ENCODE peak calls at places on chromosomes 11 and 22, in eight cellular contexts. One of them, this sample, is unnamed.

GRCh38 chr22:49683032-49683431 is 144.6 kb downstream of the BRD1 start:
- DNase-seq in spleen: no peak
- DNase-seq in body of pancreas: no peak
- DNase-seq in esophagus squamous epithelium: no peak
- DNase-seq in tibial nerve: no peak
- DNase-seq in GM12878: no peak
- DNase-seq in stomach: no peak
- DNase-seq in sigmoid colon: no peak
- DNase-seq in this sample: no peak

GRCh38 chr11:8604078-8604723 is 10.2 kb upstream of the STK33 start:
- DNase-seq in spleen: no peak
- DNase-seq in body of pancreas: peak; percentile 69
- DNase-seq in esophagus squamous epithelium: no peak
- DNase-seq in tibial nerve: no peak
- DNase-seq in GM12878: no peak
- DNase-seq in stomach: peak; percentile 58
- DNase-seq in sigmoid colon: peak; percentile 84
- DNase-seq in this sample: peak; percentile 67

GRCh38 chr22:19870153-19871022 is 15.7 kb upstream of the GNB1L start:
- DNase-seq in spleen: peak; percentile 69
- DNase-seq in body of pancreas: peak; percentile 15
- DNase-seq in esophagus squamous epithelium: no peak
- DNase-seq in tibial nerve: peak; percentile 8
- DNase-seq in GM12878: no peak
- DNase-seq in stomach: no peak
- DNase-seq in sigmoid colon: peak; percentile 55
- DNase-seq in this sample: no peak

GRCh38 chr11:110279881-110280280 is 16.5 kb downstream of the RDX start:
- DNase-seq in spleen: no peak
- DNase-seq in body of pancreas: no peak
- DNase-seq in esophagus squamous epithelium: no peak
- DNase-seq in tibial nerve: no peak
- DNase-seq in GM12878: no peak
- DNase-seq in stomach: no peak
- DNase-seq in sigmoid colon: no peak
- DNase-seq in this sample: no peak

GRCh38 chr11:47523491-47524199 is 29.3 kb downstream of the CELF1 start:
- DNase-seq in spleen: no peak
- DNase-seq in body of pancreas: peak; percentile 25
- DNase-seq in esophagus squamous epithelium: no peak
- DNase-seq in tibial nerve: peak; percentile 24
- DNase-seq in GM12878: no peak
- DNase-seq in stomach: no peak
- DNase-seq in sigmoid colon: no peak
- DNase-seq in this sample: no peak

GRCh38 chr11:71336176-71336995 is 84.0 kb upstream of the SHANK2 start:
- DNase-seq in spleen: peak; percentile 46
- DNase-seq in body of pancreas: no peak
- DNase-seq in esophagus squamous epithelium: no peak
- DNase-seq in tibial nerve: no peak
- DNase-seq in GM12878: no peak
- DNase-seq in stomach: peak; percentile 19
- DNase-seq in sigmoid colon: no peak
- DNase-seq in this sample: no peak

GRCh38 chr11:35304393-35304790 is 115.0 kb downstream of the SLC1A2 start:
- DNase-seq in spleen: no peak
- DNase-seq in body of pancreas: no peak
- DNase-seq in esophagus squamous epithelium: no peak
- DNase-seq in tibial nerve: no peak
- DNase-seq in GM12878: no peak
- DNase-seq in stomach: no peak
- DNase-seq in sigmoid colon: no peak
- DNase-seq in this sample: no peak

GRCh38 chr11:125464266-125464662 is 31.8 kb downstream of the FEZ1 start:
- DNase-seq in spleen: no peak
- DNase-seq in body of pancreas: no peak
- DNase-seq in esophagus squamous epithelium: no peak
- DNase-seq in tibial nerve: no peak
- DNase-seq in GM12878: no peak
- DNase-seq in stomach: no peak
- DNase-seq in sigmoid colon: no peak
- DNase-seq in this sample: no peak

GRCh38 chr22:44580756-44581435 is 82.9 kb upstream of the RTL6 start:
- DNase-seq in spleen: peak; percentile 39
- DNase-seq in body of pancreas: peak; percentile 2
- DNase-seq in esophagus squamous epithelium: no peak
- DNase-seq in tibial nerve: no peak
- DNase-seq in GM12878: no peak
- DNase-seq in stomach: no peak
- DNase-seq in sigmoid colon: peak; percentile 27
- DNase-seq in this sample: no peak

GRCh38 chr11:118792642-118793124 is 1.7 kb upstream of the DDX6 start:
- DNase-seq in spleen: peak; percentile 84
- DNase-seq in body of pancreas: peak; percentile 84
- DNase-seq in esophagus squamous epithelium: peak; percentile 37
- DNase-seq in tibial nerve: peak; percentile 22
- DNase-seq in GM12878: peak; percentile 91
- DNase-seq in stomach: peak; percentile 68
- DNase-seq in sigmoid colon: peak; percentile 91
- DNase-seq in this sample: peak; percentile 85

GRCh38 chr11:122711831-122712378 is 56.4 kb downstream of the UBASH3B start:
- DNase-seq in spleen: no peak
- DNase-seq in body of pancreas: no peak
- DNase-seq in esophagus squamous epithelium: no peak
- DNase-seq in tibial nerve: no peak
- DNase-seq in GM12878: no peak
- DNase-seq in stomach: no peak
- DNase-seq in sigmoid colon: peak; percentile 46
- DNase-seq in this sample: no peak

GRCh38 chr11:88175004-88175706 is at the start of gene RAB38:
- DNase-seq in spleen: peak; percentile 77
- DNase-seq in body of pancreas: peak; percentile 80
- DNase-seq in esophagus squamous epithelium: no peak
- DNase-seq in tibial nerve: no peak
- DNase-seq in GM12878: no peak
- DNase-seq in stomach: peak; percentile 64
- DNase-seq in sigmoid colon: peak; percentile 70
- DNase-seq in this sample: peak; percentile 58

GRCh38 chr11:34261820-34262219 is 96.0 kb downstream of the ABTB2 start:
- DNase-seq in spleen: no peak
- DNase-seq in body of pancreas: no peak
- DNase-seq in esophagus squamous epithelium: no peak
- DNase-seq in tibial nerve: no peak
- DNase-seq in GM12878: no peak
- DNase-seq in stomach: no peak
- DNase-seq in sigmoid colon: no peak
- DNase-seq in this sample: no peak

GRCh38 chr11:109423860-109424190 is 1.8 kb downstream of the C11orf87 start:
- DNase-seq in spleen: no peak
- DNase-seq in body of pancreas: no peak
- DNase-seq in esophagus squamous epithelium: no peak
- DNase-seq in tibial nerve: no peak
- DNase-seq in GM12878: no peak
- DNase-seq in stomach: no peak
- DNase-seq in sigmoid colon: no peak
- DNase-seq in this sample: no peak

GRCh38 chr11:65053826-65054503 is 4.4 kb downstream of the NAALADL1 start:
- DNase-seq in spleen: no peak
- DNase-seq in body of pancreas: no peak
- DNase-seq in esophagus squamous epithelium: no peak
- DNase-seq in tibial nerve: no peak
- DNase-seq in GM12878: no peak
- DNase-seq in stomach: no peak
- DNase-seq in sigmoid colon: no peak
- DNase-seq in this sample: no peak

GRCh38 chr11:57940044-57940781 is 83.5 kb upstream of the OR9Q1 start:
- DNase-seq in spleen: no peak
- DNase-seq in body of pancreas: no peak
- DNase-seq in esophagus squamous epithelium: no peak
- DNase-seq in tibial nerve: no peak
- DNase-seq in GM12878: no peak
- DNase-seq in stomach: no peak
- DNase-seq in sigmoid colon: no peak
- DNase-seq in this sample: no peak

GRCh38 chr11:117020287-117020686 is 77.9 kb downstream of the SIK3 start:
- DNase-seq in spleen: no peak
- DNase-seq in body of pancreas: no peak
- DNase-seq in esophagus squamous epithelium: no peak
- DNase-seq in tibial nerve: no peak
- DNase-seq in GM12878: peak; percentile 51
- DNase-seq in stomach: no peak
- DNase-seq in sigmoid colon: no peak
- DNase-seq in this sample: peak; percentile 30

GRCh38 chr11:115874843-115875242 is 370.6 kb upstream of the CADM1 start:
- DNase-seq in spleen: no peak
- DNase-seq in body of pancreas: no peak
- DNase-seq in esophagus squamous epithelium: no peak
- DNase-seq in tibial nerve: no peak
- DNase-seq in GM12878: peak; percentile 74
- DNase-seq in stomach: no peak
- DNase-seq in sigmoid colon: no peak
- DNase-seq in this sample: no peak

GRCh38 chr22:49574861-49575702 is 252.6 kb downstream of the BRD1 start:
- DNase-seq in spleen: peak; percentile 78
- DNase-seq in body of pancreas: no peak
- DNase-seq in esophagus squamous epithelium: no peak
- DNase-seq in tibial nerve: no peak
- DNase-seq in GM12878: no peak
- DNase-seq in stomach: peak; percentile 8
- DNase-seq in sigmoid colon: peak; percentile 44
- DNase-seq in this sample: peak; percentile 2

GRCh38 chr22:49021926-49022815 is 805.5 kb downstream of the BRD1 start:
- DNase-seq in spleen: peak; percentile 43
- DNase-seq in body of pancreas: no peak
- DNase-seq in esophagus squamous epithelium: no peak
- DNase-seq in tibial nerve: no peak
- DNase-seq in GM12878: no peak
- DNase-seq in stomach: no peak
- DNase-seq in sigmoid colon: peak; percentile 59
- DNase-seq in this sample: no peak

GRCh38 chr11:92332986-92333385 is 108.4 kb downstream of the FAT3 start:
- DNase-seq in spleen: no peak
- DNase-seq in body of pancreas: no peak
- DNase-seq in esophagus squamous epithelium: no peak
- DNase-seq in tibial nerve: no peak
- DNase-seq in GM12878: no peak
- DNase-seq in stomach: no peak
- DNase-seq in sigmoid colon: no peak
- DNase-seq in this sample: no peak

DNA sequence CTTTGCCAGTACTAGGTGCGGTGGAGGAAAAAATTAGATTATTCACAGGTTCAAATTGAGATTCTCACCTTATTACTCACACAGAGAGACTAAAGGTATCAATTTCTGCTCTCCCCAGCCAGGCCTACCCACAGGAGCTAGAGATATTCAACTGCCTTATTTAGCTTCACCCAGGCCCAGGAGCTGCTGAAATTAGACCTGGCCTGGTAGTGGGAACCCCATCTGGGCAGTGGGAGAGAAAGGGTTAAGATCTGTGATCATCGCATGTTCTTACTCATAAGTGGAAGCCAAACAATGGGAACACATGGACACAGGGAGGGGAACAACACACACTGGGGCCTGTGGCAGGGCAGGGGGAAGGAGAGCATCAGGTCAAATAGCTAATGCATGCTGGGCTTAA is 20.9 kb upstream of the MICAL2 start:
- DNase-seq in spleen: no peak
- DNase-seq in body of pancreas: no peak
- DNase-seq in esophagus squamous epithelium: no peak
- DNase-seq in tibial nerve: no peak
- DNase-seq in GM12878: no peak
- DNase-seq in stomach: no peak
- DNase-seq in sigmoid colon: no peak
- DNase-seq in this sample: no peak
- H3K27ac ChIP-seq in spleen: no peak overlapping the region
- H3K27ac ChIP-seq in body of pancreas: no peak overlapping the region
- H3K27ac ChIP-seq in esophagus squamous epithelium: peak overlapping the region; percentile 36
- H3K27ac ChIP-seq in tibial nerve: no peak overlapping the region
- H3K27ac ChIP-seq in GM12878: no peak overlapping the region
- H3K27ac ChIP-seq in stomach: peak overlapping the region; percentile 90
- H3K27ac ChIP-seq in sigmoid colon: peak overlapping the region; percentile 65
- H3K27ac ChIP-seq in this sample: peak overlapping the region; percentile 86

GRCh38 chr11:100680070-100680469 is 7.0 kb upstream of the ARHGAP42 start:
- DNase-seq in spleen: no peak
- DNase-seq in body of pancreas: no peak
- DNase-seq in esophagus squamous epithelium: no peak
- DNase-seq in tibial nerve: no peak
- DNase-seq in GM12878: no peak
- DNase-seq in stomach: no peak
- DNase-seq in sigmoid colon: no peak
- DNase-seq in this sample: no peak
- TF ChIP-seq POLR2A in spleen: no peak
- TF ChIP-seq POLR2A in body of pancreas: no peak
- TF ChIP-seq POLR2A in esophagus squamous epithelium: no peak
- TF ChIP-seq POLR2A in tibial nerve: no peak
- TF ChIP-seq POLR2A in GM12878: no peak
- TF ChIP-seq POLR2A in stomach: no peak
- TF ChIP-seq POLR2A in sigmoid colon: no peak
- TF ChIP-seq POLR2A in this sample: no peak

GRCh38 chr22:24433868-24434471 is 6.6 kb downstream of the ADORA2A start:
- DNase-seq in spleen: peak; percentile 88
- DNase-seq in body of pancreas: no peak
- DNase-seq in esophagus squamous epithelium: no peak
- DNase-seq in tibial nerve: no peak
- DNase-seq in GM12878: peak; percentile 90
- DNase-seq in stomach: no peak
- DNase-seq in sigmoid colon: peak; percentile 65
- DNase-seq in this sample: peak; percentile 60

GRCh38 chr22:24435861-24436351 is 8.5 kb downstream of the ADORA2A start:
- DNase-seq in spleen: peak; percentile 75
- DNase-seq in body of pancreas: no peak
- DNase-seq in esophagus squamous epithelium: no peak
- DNase-seq in tibial nerve: peak; percentile 5
- DNase-seq in GM12878: no peak
- DNase-seq in stomach: no peak
- DNase-seq in sigmoid colon: peak; percentile 46
- DNase-seq in this sample: no peak

GRCh38 chr22:24436553-24436952 is 9.2 kb downstream of the ADORA2A start:
- DNase-seq in spleen: peak; percentile 73
- DNase-seq in body of pancreas: no peak
- DNase-seq in esophagus squamous epithelium: no peak
- DNase-seq in tibial nerve: peak; percentile 6
- DNase-seq in GM12878: no peak
- DNase-seq in stomach: no peak
- DNase-seq in sigmoid colon: no peak
- DNase-seq in this sample: no peak

GRCh38 chr22:24434472-24435322 is 7.3 kb downstream of the ADORA2A start:
- DNase-seq in spleen: peak; percentile 92
- DNase-seq in body of pancreas: no peak
- DNase-seq in esophagus squamous epithelium: peak; percentile 44
- DNase-seq in tibial nerve: no peak
- DNase-seq in GM12878: peak; percentile 92
- DNase-seq in stomach: peak; percentile 51
- DNase-seq in sigmoid colon: peak; percentile 68
- DNase-seq in this sample: peak; percentile 69

GRCh38 chr22:24435323-24435645 is 7.9 kb downstream of the ADORA2A start:
- DNase-seq in spleen: no peak
- DNase-seq in body of pancreas: no peak
- DNase-seq in esophagus squamous epithelium: no peak
- DNase-seq in tibial nerve: no peak
- DNase-seq in GM12878: no peak
- DNase-seq in stomach: no peak
- DNase-seq in sigmoid colon: no peak
- DNase-seq in this sample: no peak
- H3K27ac ChIP-seq in spleen: peak overlapping the region; percentile 82
- H3K27ac ChIP-seq in body of pancreas: peak overlapping the region; percentile 20
- H3K27ac ChIP-seq in esophagus squamous epithelium: peak overlapping the region; percentile 85
- H3K27ac ChIP-seq in tibial nerve: peak overlapping the region; percentile 70
- H3K27ac ChIP-seq in GM12878: peak overlapping the region; percentile 90
- H3K27ac ChIP-seq in stomach: peak overlapping the region; percentile 61
- H3K27ac ChIP-seq in sigmoid colon: peak overlapping the region; percentile 25
- H3K27ac ChIP-seq in this sample: peak overlapping the region; percentile 57

GRCh38 chr11:62193954-62194353 is 3.9 kb downstream of the SCGB1D1 start:
- DNase-seq in spleen: no peak
- DNase-seq in body of pancreas: no peak
- DNase-seq in esophagus squamous epithelium: no peak
- DNase-seq in tibial nerve: no peak
- DNase-seq in GM12878: no peak
- DNase-seq in stomach: no peak
- DNase-seq in sigmoid colon: no peak
- DNase-seq in this sample: no peak
- TF ChIP-seq POLR2A in spleen: no peak
- TF ChIP-seq POLR2A in body of pancreas: no peak
- TF ChIP-seq POLR2A in esophagus squamous epithelium: no peak
- TF ChIP-seq POLR2A in tibial nerve: no peak
- TF ChIP-seq POLR2A in GM12878: no peak
- TF ChIP-seq POLR2A in stomach: no peak
- TF ChIP-seq POLR2A in sigmoid colon: no peak
- TF ChIP-seq POLR2A in this sample: no peak